ENCODE peak calls at places on chromosomes 11 and 22, in ten cellular contexts. H is colonic mucosa; E is SK-N-MC; Z is skeletal muscle cell; S is naive thymus-derived CD4-positive, alpha-beta T cell; P is fibroblast of the aortic adventitia; A is CD8-positive, alpha-beta memory T cell; R is transverse colon; C is astrocyte of the cerebellum; D is GM12864. Q is an unnamed sample.
A peak's percentile ranks its signal among the peaks of the same experiment; 100 is the strongest.

GRCh38 chr11:76048763-76049162 is 157.5 kb downstream of the WNT11 start:
- DNase-seq in S (peak; percentile 34), D (no peak), A (peak; percentile 3), Z (no peak), E (no peak), R (no peak), C (no peak), P (no peak), H (no peak), Q (no peak)

GRCh38 chr11:34805937-34806336 is 110.2 kb downstream of the APIP start:
- DNase-seq in Z (no peak), A (no peak), H (no peak), P (no peak), E (no peak), S (no peak), C (no peak), R (no peak), D (no peak), Q (no peak)

GRCh38 chr11:68204402-68204801 is 8.7 kb downstream of the KMT5B start:
- DNase-seq in C (no peak), E (no peak), S (no peak), Z (no peak), D (no peak), R (no peak), H (no peak), P (no peak), A (no peak), Q (no peak)

GRCh38 chr22:36536717-36537116 is 7.8 kb upstream of the EIF3D start:
- DNase-seq in C (no peak), D (no peak), A (no peak), Z (no peak), H (no peak), P (no peak), R (no peak), E (no peak), S (no peak), Q (no peak)

GRCh38 chr11:110125632-110126031 is 32.4 kb downstream of the ZC3H12C start:
- DNase-seq in Z (peak; percentile 83), R (no peak), H (no peak), D (no peak), A (no peak), C (no peak), S (no peak), E (no peak), P (peak; percentile 40), Q (peak; percentile 78)

GRCh38 chr11:125720781-125721180 is 25.3 kb upstream of the PATE1 start:
- DNase-seq in P (no peak), C (no peak), E (no peak), R (no peak), H (no peak), A (no peak), S (no peak), Z (no peak), D (no peak), Q (no peak)

GRCh38 chr22:25027959-25028840 is 75.7 kb downstream of the KIAA1671 start:
- DNase-seq in E (no peak), A (no peak), P (peak; percentile 31), C (no peak), D (no peak), H (peak; percentile 54), Z (no peak), S (no peak), R (peak; percentile 52), Q (peak; percentile 47)

GRCh38 chr11:24587655-24588054 is 90.8 kb downstream of the LUZP2 start:
- DNase-seq in Z (no peak), C (no peak), A (no peak), P (peak; percentile 17), H (no peak), S (no peak), R (no peak), D (no peak), E (no peak), Q (no peak)

GRCh38 chr11:130897262-130898182 is 18.8 kb downstream of the SNX19 start:
- DNase-seq in C (peak; percentile 64), P (peak; percentile 98), A (no peak), D (no peak), H (peak; percentile 31), Z (peak; percentile 80), S (no peak), R (peak; percentile 57), E (no peak), Q (peak; percentile 93)

GRCh38 chr11:91981995-91982394 is 242.6 kb upstream of the FAT3 start:
- DNase-seq in P (peak; percentile 91), S (no peak), H (peak; percentile 30), Z (peak; percentile 98), C (peak; percentile 99), A (no peak), E (no peak), D (no peak), R (peak; percentile 36), Q (peak; percentile 77)

GRCh38 chr22:46067159-46068111 is 82.9 kb upstream of the PPARA start:
- DNase-seq in D (no peak), S (no peak), E (no peak), A (no peak), H (no peak), Z (no peak), R (peak; percentile 9), P (peak; percentile 68), C (no peak), Q (no peak)

GRCh38 chr11:8839306-8839956 is 71.6 kb upstream of the AKIP1 start:
- DNase-seq in C (no peak), E (no peak), S (no peak), Z (no peak), D (no peak), A (no peak), P (no peak), R (no peak), H (no peak), Q (no peak)

GRCh38 chr11:11486423-11486822 is 133.4 kb upstream of the CSNK2A3 start:
- DNase-seq in R (no peak), E (no peak), D (no peak), A (no peak), P (no peak), C (no peak), H (no peak), Z (no peak), S (no peak), Q (no peak)

GRCh38 chr11:111447931-111448330 is 64.3 kb downstream of the BTG4 start:
- DNase-seq in A (no peak), H (no peak), E (no peak), D (no peak), C (no peak), P (no peak), S (no peak), R (no peak), Z (no peak), Q (no peak)

GRCh38 chr11:47950396-47950795 is 30.0 kb upstream of the PTPRJ start:
- DNase-seq in D (peak; percentile 59), P (peak; percentile 47), C (no peak), H (no peak), E (peak; percentile 28), S (peak; percentile 81), A (peak; percentile 84), R (peak; percentile 34), Z (no peak), Q (no peak)

GRCh38 chr11:115333106-115333505 is 171.1 kb downstream of the CADM1 start:
- DNase-seq in D (no peak), R (no peak), S (no peak), H (no peak), A (no peak), Z (no peak), C (peak; percentile 15), E (no peak), P (no peak), Q (no peak)

GRCh38 chr11:73217131-73217809 is 811 bp upstream of the P2RY2 start:
- DNase-seq in E (no peak), P (no peak), S (no peak), D (no peak), A (no peak), C (no peak), R (no peak), H (no peak), Z (no peak), Q (peak; percentile 52)
- H3K4me3 ChIP-seq in E (no peak overlapping the region), P (no peak overlapping the region), S (no peak overlapping the region), D (no peak overlapping the region), A (no peak overlapping the region), C (no peak overlapping the region), R (no peak overlapping the region), H (peak overlapping the region; percentile 62), Z (no peak overlapping the region), Q (peak overlapping the region; percentile 62)

DNA sequence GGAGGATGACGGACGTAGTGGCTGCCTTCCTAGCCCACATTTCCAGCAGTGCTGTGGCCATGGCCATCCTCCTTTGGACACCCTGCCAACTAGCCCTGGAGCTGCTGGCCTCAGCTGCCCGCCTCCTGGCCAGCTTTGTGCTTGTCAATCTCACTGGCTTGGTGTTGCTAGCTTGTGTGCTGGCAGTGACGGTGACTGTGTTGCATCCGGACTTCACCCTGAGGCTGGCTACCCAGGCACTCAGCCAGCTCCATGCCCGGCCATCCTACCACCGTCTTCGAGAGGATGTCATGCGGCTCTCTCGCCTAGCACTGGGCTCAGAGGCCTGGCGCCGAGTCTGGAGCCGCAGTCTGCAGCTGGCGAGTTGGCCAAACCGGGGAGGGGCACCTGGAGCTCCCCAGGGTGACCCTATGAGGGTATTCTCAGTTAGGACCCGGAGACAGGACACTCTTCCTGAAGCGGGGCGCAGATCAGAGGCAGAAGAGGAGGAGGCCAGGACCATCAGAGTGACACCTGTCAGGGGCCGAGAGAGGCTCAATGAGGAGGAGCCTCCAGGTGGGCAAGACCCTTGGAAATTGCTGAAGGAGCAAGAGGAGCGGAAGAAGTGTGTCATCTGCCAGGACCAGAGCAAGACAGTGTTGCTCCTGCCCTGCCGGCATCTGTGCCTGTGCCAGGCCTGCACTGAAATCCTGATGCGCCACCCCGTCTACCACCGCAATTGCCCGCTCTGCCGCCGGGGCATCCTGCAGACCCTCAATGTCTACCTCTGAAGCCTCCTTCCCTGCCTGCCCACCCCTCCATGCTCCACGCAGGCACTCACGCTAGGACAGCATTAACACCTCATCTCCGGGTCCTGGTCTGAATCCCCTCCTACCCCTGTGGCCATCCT is 1.6 kb downstream of the RNF26 start:
- DNase-seq in E (no peak), R (no peak), D (no peak), S (no peak), C (no peak), P (no peak), H (no peak), Z (no peak), A (no peak), Q (peak; percentile 38)
- H3K4me3 ChIP-seq in E (peak overlapping the region; percentile 94), R (no peak overlapping the region), D (peak overlapping the region; percentile 99), S (no peak overlapping the region), C (no peak overlapping the region), P (peak overlapping the region; percentile 89), H (no peak overlapping the region), Z (peak overlapping the region; percentile 86), A (no peak overlapping the region), Q (no peak overlapping the region)

GRCh38 chr22:20956258-20957117 is 10.6 kb upstream of the AIFM3 start:
- DNase-seq in E (no peak), H (peak; percentile 89), D (no peak), S (no peak), A (no peak), P (peak; percentile 21), R (peak; percentile 87), Z (no peak), C (no peak), Q (no peak)
- H3K4me3 ChIP-seq in E (no peak overlapping the region), H (peak overlapping the region; percentile 73), D (peak overlapping the region; percentile 72), S (no peak overlapping the region), A (no peak overlapping the region), P (peak overlapping the region; percentile 70), R (peak overlapping the region; percentile 61), Z (peak overlapping the region; percentile 60), C (peak overlapping the region; percentile 57), Q (peak overlapping the region; percentile 46)

DNA sequence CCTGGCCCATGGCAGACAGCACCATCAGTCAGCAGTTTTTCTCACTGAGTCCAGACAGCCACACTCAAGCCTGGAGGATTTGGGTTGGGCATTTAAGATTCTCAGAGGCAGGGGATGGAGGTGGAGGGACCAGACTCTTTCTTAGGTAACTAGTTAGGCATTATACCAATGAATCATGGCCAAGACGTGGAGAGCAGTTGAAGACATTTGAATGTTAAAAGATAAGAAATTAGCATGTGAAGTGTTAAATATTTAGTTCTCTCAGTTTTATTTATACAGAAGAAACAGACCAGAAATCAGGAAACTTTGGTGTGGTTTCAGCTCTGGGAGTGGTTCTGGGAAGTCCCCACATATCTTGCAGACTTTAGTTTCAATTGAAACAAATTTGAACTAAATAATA is 9.9 kb downstream of the GTF2H1 start:
- DNase-seq in E (no peak), C (no peak), P (no peak), R (no peak), H (no peak), S (peak; percentile 70), D (no peak), Z (no peak), A (peak; percentile 48), Q (no peak)
- H3K4me3 ChIP-seq in E (no peak overlapping the region), C (no peak overlapping the region), P (no peak overlapping the region), R (no peak overlapping the region), H (no peak overlapping the region), S (peak overlapping the region; percentile 36), D (no peak overlapping the region), Z (no peak overlapping the region), A (no peak overlapping the region), Q (no peak overlapping the region)

Q was measured in adrenal gland.